ENCODE peak calls at places on chromosomes 13 and 19, in six cellular contexts. K is A549; L is iPS DF 6.9; E is small intestine; F is cardiac muscle cell; H is CD4-positive, alpha-beta T cell. Z is an unnamed sample.

GRCh38 chr19:16326401-16327130 is 1.9 kb downstream of the KLF2 start:
- DNase-seq in K (no peak), L (peak), E (no peak), F (peak), H (peak), Z (no peak)

GRCh38 chr13:22703601-22704209 is 477.1 kb upstream of the SGCG start:
- DNase-seq in K (no peak), L (no peak), E (peak), F (no peak), H (no peak), Z (no peak)

GRCh38 chr13:25806304-25806974 is 245.4 kb downstream of the SHISA2 start:
- DNase-seq in K (no peak), L (no peak), E (no peak), F (no peak), H (no peak), Z (no peak)

GRCh38 chr19:44648536-44649370 is 5.0 kb downstream of the PVR start:
- DNase-seq in K (no peak), L (no peak), E (no peak), F (peak), H (no peak), Z (peak)

GRCh38 chr13:110209950-110210603 is 96.9 kb downstream of the COL4A1 start:
- DNase-seq in K (no peak), L (no peak), E (no peak), F (no peak), H (no peak), Z (no peak)

GRCh38 chr13:98202026-98202425 is 25.0 kb upstream of the RNF113B start:
- DNase-seq in K (no peak), L (no peak), E (peak), F (no peak), H (no peak), Z (no peak)

GRCh38 chr19:6062274-6062673 is 48.0 kb downstream of the RFX2 start:
- DNase-seq in K (no peak), L (no peak), E (peak), F (peak), H (no peak), Z (no peak)

GRCh38 chr13:108932206-108932605 is 302.8 kb downstream of the MYO16 start:
- DNase-seq in K (no peak), L (no peak), E (no peak), F (no peak), H (no peak), Z (no peak)

GRCh38 chr19:31018951-31019350 is 330.3 kb downstream of the TSHZ3 start:
- DNase-seq in K (no peak), L (no peak), E (no peak), F (no peak), H (no peak), Z (no peak)

GRCh38 chr13:101305981-101306411 is 110.3 kb downstream of the NALCN start:
- DNase-seq in K (no peak), L (no peak), E (no peak), F (no peak), H (no peak), Z (no peak)

GRCh38 chr19:50648659-50649058 is 586 bp upstream of the C19orf81 start:
- DNase-seq in K (no peak), L (no peak), E (no peak), F (no peak), H (no peak), Z (no peak)

GRCh38 chr19:28829762-28830161 is 383.2 kb downstream of the UQCRFS1 start:
- DNase-seq in K (no peak), L (no peak), E (no peak), F (no peak), H (no peak), Z (no peak)
- H3K27ac ChIP-seq in K (no peak), L (no peak), E (no peak), F (no peak), H (no peak), Z (no peak)

DNA sequence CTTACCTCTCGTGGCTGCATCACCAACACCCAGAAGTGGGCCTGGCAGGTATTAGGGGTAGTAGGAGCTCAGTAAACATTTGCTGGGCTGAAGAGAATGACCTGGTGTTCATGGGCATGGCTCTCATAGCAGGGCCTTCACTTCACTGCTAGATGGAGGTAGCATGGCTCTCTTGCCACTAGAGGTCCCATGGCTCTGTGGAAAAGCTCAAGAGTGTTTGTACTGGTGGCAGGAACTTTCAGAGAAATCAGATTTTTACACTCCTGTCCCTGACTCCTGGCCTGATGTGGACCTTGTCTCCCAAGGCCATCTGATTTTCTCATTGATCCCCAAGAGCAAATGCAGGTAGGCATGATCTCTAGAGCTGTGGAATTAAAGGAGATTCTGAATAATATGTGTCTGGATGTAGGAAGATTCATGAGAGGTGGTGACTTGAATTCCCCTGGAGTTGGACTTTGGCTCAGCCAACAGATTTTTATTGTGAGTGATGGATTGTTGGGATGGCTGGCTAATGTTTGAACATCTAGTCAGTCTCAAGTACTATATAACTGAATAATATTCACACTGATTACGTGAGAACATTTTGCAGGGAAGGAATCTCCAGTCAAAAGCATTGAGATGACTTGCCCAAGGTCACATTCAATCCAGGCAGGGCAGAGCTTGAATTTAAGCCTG is 5.8 kb downstream of the ZNF574 start:
- DNase-seq in K (peak), L (no peak), E (peak), F (peak), H (no peak), Z (peak)
- H3K27ac ChIP-seq in K (no peak), L (no peak), E (no peak), F (peak), H (peak), Z (no peak)

GRCh38 chr13:42720116-42720857 is 61.1 kb upstream of the FAM216B start:
- DNase-seq in K (peak), L (no peak), E (peak), F (peak), H (no peak), Z (peak)

GRCh38 chr13:42720858-42721219 is 60.5 kb upstream of the FAM216B start:
- DNase-seq in K (no peak), L (no peak), E (no peak), F (no peak), H (no peak), Z (no peak)

GRCh38 chr13:42715909-42716308 is 65.5 kb upstream of the FAM216B start:
- DNase-seq in K (no peak), L (no peak), E (no peak), F (no peak), H (no peak), Z (no peak)
- H3K27ac ChIP-seq in K (no peak), L (no peak), E (no peak), F (peak), H (no peak), Z (no peak)

GRCh38 chr19:13076787-13077186 is 25.9 kb downstream of the LYL1 start:
- DNase-seq in K (no peak), L (no peak), E (no peak), F (no peak), H (no peak), Z (no peak)

GRCh38 chr19:13079542-13079986 is 23.1 kb downstream of the LYL1 start:
- DNase-seq in K (no peak), L (no peak), E (peak), F (peak), H (no peak), Z (peak)

GRCh38 chr19:13077233-13077632 is 25.4 kb downstream of the LYL1 start:
- DNase-seq in K (no peak), L (no peak), E (no peak), F (no peak), H (no peak), Z (no peak)

GRCh38 chr19:13076320-13076719 is 26.3 kb downstream of the LYL1 start:
- DNase-seq in K (no peak), L (no peak), E (no peak), F (no peak), H (no peak), Z (no peak)

GRCh38 chr19:13078897-13079541 is 23.6 kb downstream of the LYL1 start:
- DNase-seq in K (no peak), L (no peak), E (peak), F (no peak), H (no peak), Z (no peak)
- H3K27ac ChIP-seq in K (peak), L (no peak), E (peak), F (no peak), H (no peak), Z (no peak)

GRCh38 chr19:48756686-48757085 is 1.4 kb downstream of the FGF21 start:
- DNase-seq in K (no peak), L (no peak), E (no peak), F (no peak), H (no peak), Z (no peak)

GRCh38 chr19:48752511-48753365 is at the start of gene FUT1:
- DNase-seq in K (no peak), L (peak), E (peak), F (peak), H (no peak), Z (no peak)

GRCh38 chr19:48757089-48757675 is 1.9 kb downstream of the FGF21 start:
- DNase-seq in K (no peak), L (no peak), E (no peak), F (no peak), H (no peak), Z (no peak)

GRCh38 chr19:48755787-48756674 is 707 bp downstream of the FGF21 start:
- DNase-seq in K (no peak), L (no peak), E (no peak), F (no peak), H (no peak), Z (no peak)

GRCh38 chr19:48754950-48755645 is at the start of gene FGF21:
- DNase-seq in K (no peak), L (no peak), E (no peak), F (no peak), H (no peak), Z (no peak)
- H3K27ac ChIP-seq in K (peak), L (no peak), E (no peak), F (no peak), H (no peak), Z (no peak)

GRCh38 chr19:9797871-9798270 is 21.0 kb downstream of the FBXL12 start:
- DNase-seq in K (no peak), L (no peak), E (no peak), F (no peak), H (no peak), Z (no peak)

GRCh38 chr19:9806781-9807180 is 12.1 kb downstream of the FBXL12 start:
- DNase-seq in K (no peak), L (no peak), E (no peak), F (no peak), H (no peak), Z (no peak)

GRCh38 chr19:9799162-9799561 is 19.7 kb downstream of the FBXL12 start:
- DNase-seq in K (no peak), L (no peak), E (no peak), F (no peak), H (no peak), Z (no peak)

GRCh38 chr19:9796113-9796773 is 22.6 kb downstream of the FBXL12 start:
- DNase-seq in K (peak), L (no peak), E (peak), F (peak), H (peak), Z (peak)

GRCh38 chr19:9801976-9802375 is 16.9 kb downstream of the FBXL12 start:
- DNase-seq in K (no peak), L (no peak), E (no peak), F (no peak), H (no peak), Z (no peak)
- H3K27ac ChIP-seq in K (no peak), L (no peak), E (no peak), F (no peak), H (no peak), Z (no peak)

GRCh38 chr13:32023698-32024097 is 7.9 kb upstream of the FRY start:
- DNase-seq in K (no peak), L (no peak), E (no peak), F (peak), H (no peak), Z (no peak)

GRCh38 chr13:32026619-32027018 is 5.0 kb upstream of the FRY start:
- DNase-seq in K (no peak), L (no peak), E (no peak), F (no peak), H (no peak), Z (no peak)

GRCh38 chr13:32023096-32023495 is 8.5 kb upstream of the FRY start:
- DNase-seq in K (no peak), L (no peak), E (no peak), F (no peak), H (no peak), Z (no peak)

GRCh38 chr13:32025730-32026129 is 5.8 kb upstream of the FRY start:
- DNase-seq in K (no peak), L (no peak), E (no peak), F (no peak), H (no peak), Z (no peak)

GRCh38 chr13:32024750-32025149 is 6.8 kb upstream of the FRY start:
- DNase-seq in K (no peak), L (no peak), E (no peak), F (no peak), H (no peak), Z (no peak)
- H3K27ac ChIP-seq in K (no peak), L (no peak), E (no peak), F (no peak), H (no peak), Z (no peak)

GRCh38 chr13:67281476-67281875 is 51.3 kb upstream of the PCDH9 start:
- DNase-seq in K (no peak), L (no peak), E (no peak), F (no peak), H (no peak), Z (no peak)

GRCh38 chr13:67273001-67273400 is 42.9 kb upstream of the PCDH9 start:
- DNase-seq in K (no peak), L (no peak), E (no peak), F (peak), H (no peak), Z (peak)

GRCh38 chr13:67277581-67277980 is 47.4 kb upstream of the PCDH9 start:
- DNase-seq in K (no peak), L (no peak), E (no peak), F (no peak), H (no peak), Z (no peak)

GRCh38 chr13:67275351-67275989 is 45.3 kb upstream of the PCDH9 start:
- DNase-seq in K (no peak), L (no peak), E (no peak), F (no peak), H (no peak), Z (no peak)

GRCh38 chr13:67278230-67278629 is 48.1 kb upstream of the PCDH9 start:
- DNase-seq in K (no peak), L (no peak), E (no peak), F (peak), H (no peak), Z (peak)
- H3K27ac ChIP-seq in K (no peak), L (no peak), E (no peak), F (no peak), H (no peak), Z (no peak)

DNA sequence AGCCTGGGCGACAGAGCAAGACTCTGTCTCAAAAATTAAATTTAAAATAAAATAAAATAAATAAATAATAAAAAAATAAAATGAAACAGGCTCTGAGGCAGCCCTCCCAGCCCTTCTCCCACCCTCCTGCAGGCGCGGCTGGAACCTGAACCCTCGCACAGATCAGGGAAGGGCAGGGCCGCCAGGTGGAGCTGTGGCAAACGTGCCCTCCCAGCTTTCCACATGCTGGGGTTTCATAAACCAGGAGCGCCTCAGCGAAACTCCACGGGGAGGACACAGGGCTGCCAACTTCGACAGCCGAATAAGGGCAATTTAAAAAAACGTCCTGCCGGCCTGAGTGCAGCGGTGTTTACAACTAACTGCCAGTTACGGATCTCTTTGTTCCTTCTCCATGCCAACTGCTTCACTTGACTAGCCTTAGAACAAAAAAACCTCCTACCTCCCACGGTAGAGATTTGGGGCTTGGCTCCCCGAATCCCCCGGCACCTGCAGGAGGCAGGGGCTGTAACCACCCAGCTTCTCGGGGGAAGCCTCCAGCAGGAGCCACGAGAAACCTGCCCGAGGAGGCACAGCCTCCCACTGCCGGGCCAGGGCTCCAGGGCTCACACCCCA is 15.9 kb downstream of the ZNF787 start:
- DNase-seq in K (peak), L (no peak), E (peak), F (peak), H (peak), Z (peak)
- H3K27ac ChIP-seq in K (peak), L (no peak), E (peak), F (peak), H (no peak), Z (no peak)

Z was measured in IMR-90.